ENCODE peak calls at places on chromosomes 16 and 17, in six cellular contexts. F is IMR-90, H is mesenchymal stem cell, V is neuronal stem cell, G is H9, U is trophoblast cell. O is an unnamed sample.

GRCh38 chr16:87392823-87393679 is 915 bp downstream of the MAP1LC3B start:
- DNase-seq in F (peak), H (peak), V (peak), G (peak), U (peak), O (peak)

GRCh38 chr17:30217746-30218245 is 17.7 kb downstream of the SLC6A4 start:
- DNase-seq in F (no peak), H (no peak), V (no peak), G (no peak), U (no peak), O (no peak)

GRCh38 chr17:74332763-74333220 is 6.8 kb downstream of the KIF19 start:
- DNase-seq in F (no peak), H (no peak), V (no peak), G (no peak), U (no peak), O (no peak)

GRCh38 chr16:83856846-83857245 is 42.1 kb upstream of the MLYCD start:
- DNase-seq in F (no peak), H (no peak), V (no peak), G (no peak), U (no peak), O (no peak)

GRCh38 chr16:85640254-85640558 is 27.1 kb downstream of the GSE1 start:
- DNase-seq in F (no peak), H (no peak), V (no peak), G (no peak), U (peak), O (no peak)

GRCh38 chr16:19860146-19861030 is 24.3 kb downstream of the GPRC5B start:
- DNase-seq in F (peak), H (peak), V (no peak), G (peak), U (peak), O (no peak)

GRCh38 chr16:85634747-85635544 is 21.8 kb downstream of the GSE1 start:
- DNase-seq in F (no peak), H (no peak), V (no peak), G (peak), U (no peak), O (no peak)

GRCh38 chr16:11163761-11164261 is 92.2 kb downstream of the SOCS1 start:
- DNase-seq in F (no peak), H (peak), V (no peak), G (no peak), U (no peak), O (no peak)

GRCh38 chr17:10768766-10769383 is 35.0 kb downstream of the TMEM238L start:
- DNase-seq in F (no peak), H (no peak), V (no peak), G (no peak), U (no peak), O (no peak)

GRCh38 chr17:14308965-14309879 is 8.3 kb downstream of the HS3ST3B1 start:
- DNase-seq in F (peak), H (peak), V (peak), G (peak), U (peak), O (peak)

GRCh38 chr16:10957771-10958486 is 13.6 kb downstream of the CLEC16A start:
- DNase-seq in F (peak), H (peak), V (no peak), G (no peak), U (peak), O (no peak)

GRCh38 chr17:41942626-41943025 is 12.2 kb downstream of the ODAD4 start:
- DNase-seq in F (no peak), H (no peak), V (no peak), G (no peak), U (peak), O (no peak)

GRCh38 chr17:35588196-35588920 is 1.2 kb downstream of the AP2B1 start:
- DNase-seq in F (peak), H (peak), V (no peak), G (no peak), U (peak), O (no peak)

GRCh38 chr17:82276951-82277350 is 3.5 kb upstream of the CSNK1D start:
- DNase-seq in F (no peak), H (no peak), V (no peak), G (no peak), U (peak), O (no peak)

GRCh38 chr17:66638707-66639479 is 196.0 kb upstream of the CACNG5 start:
- DNase-seq in F (no peak), H (no peak), V (no peak), G (no peak), U (no peak), O (no peak)

GRCh38 chr16:53129281-53130192 is 74.7 kb downstream of the CHD9 start:
- DNase-seq in F (peak), H (peak), V (no peak), G (no peak), U (no peak), O (no peak)

GRCh38 chr16:2474877-2475412 is at the start of gene TBC1D24:
- DNase-seq in F (peak), H (peak), V (peak), G (peak), U (peak), O (no peak)

DNA sequence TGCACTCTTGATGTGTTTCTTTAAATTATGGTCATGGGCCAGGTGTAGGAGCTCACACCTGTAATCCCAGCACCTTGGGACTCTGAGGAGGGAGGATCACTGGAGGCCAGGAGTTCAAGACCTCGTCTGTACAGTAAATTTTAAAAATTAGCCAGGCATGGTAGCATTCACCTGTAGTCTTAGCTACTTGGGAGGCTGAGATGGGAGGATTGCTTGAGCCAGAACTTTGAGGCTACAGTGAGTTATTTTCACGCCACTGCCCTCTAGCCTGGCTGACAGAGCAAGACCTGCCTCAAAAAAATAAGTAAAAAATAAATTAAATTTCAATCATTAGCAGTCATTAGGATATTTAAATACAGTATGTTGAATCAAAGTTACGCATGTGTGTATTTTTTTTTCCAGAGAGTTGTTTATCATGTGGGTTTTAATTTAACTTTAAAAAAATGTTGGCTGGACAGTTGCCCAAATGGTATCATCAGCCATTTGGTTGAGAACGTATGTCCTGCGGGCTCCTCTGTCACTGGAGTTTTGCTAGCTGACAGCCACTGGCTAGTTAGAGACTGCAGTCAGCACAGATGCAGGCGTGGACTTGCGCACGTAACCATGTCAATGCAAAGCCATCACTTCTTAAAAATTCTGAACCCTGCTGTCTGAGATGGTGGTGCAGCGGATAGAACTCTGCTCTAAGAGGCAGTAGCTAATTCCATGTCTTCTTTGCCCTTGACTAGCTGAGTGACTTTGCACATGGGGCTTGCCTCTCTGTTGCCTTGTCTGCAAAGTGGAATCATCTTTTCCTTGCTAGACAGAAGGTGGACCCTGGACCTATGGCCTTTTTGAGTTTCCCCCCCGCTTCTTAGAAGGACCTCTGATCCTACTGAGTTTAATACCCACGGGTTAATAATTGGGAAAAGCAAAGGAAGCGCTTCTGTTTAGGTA is 40.0 kb downstream of the MAPT start:
- DNase-seq in F (no peak), H (no peak), V (no peak), G (no peak), U (peak), O (no peak)
- H3K4me2 ChIP-seq in F (no peak), H (no peak), V (no peak), G (no peak), U (no peak), O (no peak)

GRCh38 chr16:69451166-69451565 is 26.7 kb downstream of the CYB5B start:
- DNase-seq in F (no peak), H (no peak), V (no peak), G (no peak), U (peak), O (no peak)
- H3K14ac ChIP-seq in F (peak), H (no peak), V (no peak), G (no peak), U (no peak), O (no peak)

GRCh38 chr17:47188799-47189731 is at the start of gene CDC27:
- DNase-seq in F (peak), H (peak), V (peak), G (peak), U (peak), O (peak)

GRCh38 chr17:47189732-47190621 is 882 bp upstream of the CDC27 start:
- DNase-seq in F (no peak), H (no peak), V (no peak), G (no peak), U (no peak), O (no peak)

GRCh38 chr17:47188266-47188665 is 829 bp downstream of the CDC27 start:
- DNase-seq in F (peak), H (peak), V (peak), G (no peak), U (peak), O (no peak)

GRCh38 chr17:47180337-47180736 is 8.8 kb downstream of the CDC27 start:
- DNase-seq in F (no peak), H (no peak), V (no peak), G (no peak), U (no peak), O (no peak)

DNA sequence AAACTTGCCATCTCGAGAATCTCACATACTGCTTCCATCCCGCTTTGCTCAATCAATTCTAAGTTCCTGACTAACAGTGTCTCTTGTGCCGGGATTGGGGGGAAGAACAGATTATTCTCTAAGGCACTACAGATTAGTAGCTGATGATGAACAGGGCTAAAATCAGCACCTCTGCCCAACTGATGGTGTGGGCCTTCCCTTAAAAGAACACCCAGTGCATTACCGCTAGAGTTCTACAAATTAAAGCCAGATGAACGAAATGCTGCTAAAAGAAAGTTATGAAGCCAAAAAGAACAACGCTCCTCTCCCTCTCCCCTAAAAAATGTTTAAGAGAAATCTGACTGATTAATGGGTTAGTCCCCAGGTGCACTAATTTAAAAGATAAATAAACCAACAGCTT is 4.4 kb downstream of the CDC27 start:
- DNase-seq in F (no peak), H (no peak), V (no peak), G (no peak), U (no peak), O (no peak)
- H3K4me2 ChIP-seq in F (peak), H (peak), V (no peak), G (no peak), U (no peak), O (no peak)

GRCh38 chr17:1495265-1495664 is 2.8 kb upstream of the MYO1C start:
- DNase-seq in F (no peak), H (no peak), V (no peak), G (no peak), U (no peak), O (no peak)

GRCh38 chr17:1498233-1498632 is 5.7 kb upstream of the MYO1C start:
- DNase-seq in F (no peak), H (peak), V (no peak), G (no peak), U (no peak), O (no peak)

GRCh38 chr17:1494736-1495253 is 2.3 kb upstream of the MYO1C start:
- DNase-seq in F (no peak), H (no peak), V (no peak), G (no peak), U (no peak), O (no peak)

GRCh38 chr17:1498869-1499268 is 6.4 kb upstream of the MYO1C start:
- DNase-seq in F (peak), H (peak), V (no peak), G (no peak), U (peak), O (no peak)

DNA sequence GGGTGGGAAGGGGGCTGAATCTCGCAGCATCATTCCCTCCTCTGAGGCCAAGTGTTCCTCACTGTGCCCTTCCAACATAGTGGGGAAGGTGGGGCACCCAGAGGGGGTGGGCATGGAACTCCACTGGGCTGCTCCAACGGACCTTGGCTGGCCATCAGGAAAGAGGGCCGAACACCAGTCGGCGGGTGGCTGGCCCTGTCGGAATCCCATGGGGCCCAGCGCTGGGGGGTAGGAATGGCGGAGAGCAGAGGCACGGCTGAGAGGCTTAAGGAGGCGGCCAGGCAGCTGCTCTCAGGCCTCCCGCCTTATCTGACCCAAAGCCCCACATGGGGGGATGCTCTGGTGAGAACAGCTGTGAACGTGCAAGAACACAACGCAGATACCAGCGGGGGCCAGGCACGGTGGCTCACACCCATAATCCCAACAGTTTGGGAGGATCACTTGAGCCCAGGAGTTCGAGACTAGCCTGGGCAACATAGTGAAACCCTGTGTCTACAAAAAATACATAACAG is 4.4 kb upstream of the MYO1C start:
- DNase-seq in F (no peak), H (no peak), V (no peak), G (no peak), U (no peak), O (no peak)
- H3K14ac ChIP-seq in F (no peak), H (no peak), V (no peak), G (no peak), U (no peak), O (no peak)

DNA sequence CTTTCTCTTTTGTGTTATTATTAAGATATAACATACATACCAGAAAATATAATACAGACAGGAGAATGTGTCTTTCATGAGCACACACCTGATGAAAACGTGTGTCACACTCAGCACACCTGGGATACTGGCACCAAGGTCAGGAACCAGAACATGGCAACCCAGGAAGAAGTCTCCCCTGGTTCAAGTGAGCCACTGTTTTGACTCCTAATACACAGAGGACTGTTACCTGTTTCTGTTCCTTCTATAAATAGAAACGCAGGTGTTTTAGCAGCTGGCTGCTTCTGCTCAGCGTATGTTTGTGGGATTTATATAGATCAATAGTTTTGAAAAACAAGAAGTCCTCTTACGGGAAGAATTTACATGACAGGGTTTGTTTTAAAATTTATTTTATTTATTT is 3.5 kb downstream of the SEC14L1 start:
- DNase-seq in F (no peak), H (no peak), V (no peak), G (no peak), U (no peak), O (no peak)
- H3K4me2 ChIP-seq in F (no peak), H (no peak), V (no peak), G (no peak), U (no peak), O (no peak)

GRCh38 chr17:63944736-63945499 is 12.8 kb upstream of the CD79B start:
- DNase-seq in F (no peak), H (no peak), V (no peak), G (no peak), U (no peak), O (no peak)
- H3K14ac ChIP-seq in F (no peak), H (no peak), V (peak), G (no peak), U (no peak), O (no peak)

DNA sequence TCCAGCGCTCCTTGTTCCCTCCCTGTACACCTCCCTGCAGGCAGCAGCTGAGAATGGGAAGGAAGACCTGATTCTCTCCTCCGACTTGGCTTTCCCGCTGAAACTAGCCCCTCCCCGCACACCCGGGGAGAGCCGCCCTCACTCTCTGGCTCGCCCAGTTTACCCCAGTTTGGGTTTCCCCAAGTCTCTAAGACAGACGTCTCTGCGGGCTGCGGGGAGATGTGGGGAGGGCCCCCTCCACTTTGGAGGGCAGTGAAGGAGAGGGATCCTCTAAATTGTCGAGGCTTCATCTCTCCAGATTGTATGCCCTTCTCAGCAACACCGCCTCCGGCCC is 797 bp downstream of the GRB7 start:
- DNase-seq in F (no peak), H (no peak), V (no peak), G (peak), U (peak), O (no peak)
- H3K4me2 ChIP-seq in F (peak), H (peak), V (peak), G (peak), U (peak), O (peak)

DNA sequence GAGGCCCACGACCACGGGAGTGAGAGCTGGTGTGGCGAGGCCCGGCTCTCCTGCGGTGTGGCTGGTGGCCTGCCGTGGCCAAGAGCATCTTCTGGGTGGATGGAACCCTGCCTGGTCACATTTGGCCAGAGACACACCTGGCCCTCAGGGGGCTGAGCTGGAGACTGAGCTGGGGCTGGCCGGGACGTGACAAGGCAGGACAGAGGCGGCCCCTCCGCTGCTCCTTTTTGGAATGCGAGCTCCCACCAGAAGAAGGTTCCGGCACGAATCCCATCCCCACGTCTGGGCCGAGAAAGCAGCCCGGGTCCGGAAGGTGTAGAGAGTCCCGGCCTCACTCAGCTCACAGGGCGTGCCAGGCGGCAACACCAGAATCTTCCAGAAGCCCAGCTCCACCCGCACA is 26.0 kb upstream of the CHMP6 start:
- DNase-seq in F (no peak), H (no peak), V (no peak), G (no peak), U (no peak), O (no peak)
- H3K14ac ChIP-seq in F (no peak), H (no peak), V (no peak), G (no peak), U (no peak), O (no peak)